ENCODE peak calls at places on chromosomes 4 and X, in five cellular contexts. X, F, N, Q and B are unnamed samples.
A peak's percentile ranks its signal among the peaks of the same experiment; 100 is the strongest.

GRCh38 chr4:84965558-84966381 is 720 bp downstream of the WDFY3 start:
- DNase-seq in F (peak; percentile 64), N (no peak), X (peak; percentile 32), Q (peak; percentile 26), B (no peak)

GRCh38 chrX:18290200-18290599 is 64.3 kb downstream of the SCML2 start:
- DNase-seq in X (no peak), F (no peak), Q (no peak), N (no peak), B (no peak)

GRCh38 chr4:70667710-70668535 is 1.6 kb upstream of the JCHAIN start:
- DNase-seq in Q (no peak), X (no peak), N (no peak), F (no peak), B (no peak)

GRCh38 chrX:15761564-15762191 is 23.6 kb downstream of the CA5B start:
- DNase-seq in N (peak; percentile 4), Q (peak; percentile 46), F (no peak), X (peak; percentile 58), B (no peak)

GRCh38 chr4:76226418-76226817 is 12.8 kb upstream of the SCARB2 start:
- DNase-seq in X (no peak), Q (no peak), F (no peak), N (no peak), B (no peak)

GRCh38 chr4:146638801-146639351 is at the start of gene POU4F2:
- DNase-seq in Q (no peak), X (peak; percentile 56), F (no peak), N (no peak), B (no peak)

GRCh38 chr4:121484633-121485032 is 103.8 kb upstream of the QRFPR start:
- DNase-seq in N (no peak), F (no peak), X (peak; percentile 50), Q (peak; percentile 60), B (no peak)

GRCh38 chr4:41507292-41507933 is 30.5 kb upstream of the LIMCH1 start:
- DNase-seq in F (no peak), N (no peak), Q (peak; percentile 18), X (no peak), B (no peak)

GRCh38 chr4:173258866-173259265 is 75.3 kb downstream of the HMGB2 start:
- DNase-seq in N (no peak), X (no peak), Q (no peak), F (no peak), B (no peak)

GRCh38 chr4:119946359-119946758 is 120.3 kb downstream of the MAD2L1 start:
- DNase-seq in F (no peak), X (no peak), Q (no peak), N (no peak), B (no peak)

GRCh38 chr4:99076292-99076976 is 12.2 kb downstream of the ADH5 start:
- DNase-seq in N (no peak), Q (no peak), F (no peak), X (no peak), B (no peak)

GRCh38 chrX:13367950-13368349 is 48.1 kb upstream of the ATXN3L start:
- DNase-seq in Q (no peak), N (no peak), F (no peak), X (no peak), B (no peak)

GRCh38 chr4:102302762-102303161 is 42.5 kb downstream of the SLC39A8 start:
- DNase-seq in N (no peak), X (no peak), Q (no peak), F (no peak), B (no peak)

GRCh38 chr4:188719794-188720193 is 580.6 kb downstream of the TRIML1 start:
- DNase-seq in F (no peak), N (no peak), X (no peak), Q (no peak), B (no peak)

GRCh38 chrX:8304668-8305067 is 133.6 kb upstream of the VCX2 start:
- DNase-seq in N (no peak), F (no peak), Q (no peak), X (no peak), B (no peak)

GRCh38 chr4:62053974-62054373 is 853.8 kb downstream of the ADGRL3 start:
- DNase-seq in F (no peak), X (no peak), Q (no peak), N (no peak), B (no peak)

GRCh38 chr4:41141910-41142309 is 72.4 kb downstream of the APBB2 start:
- DNase-seq in F (no peak), X (no peak), N (no peak), Q (peak; percentile 29), B (no peak)

GRCh38 chrX:112642349-112642748 is 37.4 kb downstream of the LHFPL1 start:
- DNase-seq in X (peak; percentile 23), F (no peak), N (no peak), Q (peak; percentile 51), B (no peak)

GRCh38 chr4:80336582-80336981 is 1.1 kb downstream of the CFAP299 start:
- DNase-seq in N (no peak), X (peak; percentile 6), F (no peak), Q (peak; percentile 49), B (no peak)

GRCh38 chr4:15744016-15744415 is 34.1 kb upstream of the CD38 start:
- DNase-seq in F (no peak), N (no peak), Q (no peak), X (no peak), B (no peak)

GRCh38 chr4:164304240-164304639 is 449.7 kb upstream of the SMIM31 start:
- DNase-seq in Q (peak; percentile 23), X (peak; percentile 15), F (no peak), N (no peak), B (no peak)

GRCh38 chrX:15202458-15203177 is 67.3 kb downstream of the ASB9 start:
- DNase-seq in F (no peak), X (no peak), N (no peak), Q (peak; percentile 57), B (no peak)

GRCh38 chr4:172725581-172725980 is 443.0 kb upstream of the GALNT7 start:
- DNase-seq in N (no peak), Q (peak; percentile 66), X (no peak), F (no peak), B (no peak)

GRCh38 chrX:128518508-128518907 is 466.3 kb upstream of the ACTRT1 start:
- DNase-seq in X (no peak), Q (peak; percentile 41), N (no peak), F (no peak), B (no peak)

GRCh38 chr4:32745351-32745750 is 2025.2 kb downstream of the PCDH7 start:
- DNase-seq in Q (no peak), F (no peak), N (no peak), X (no peak), B (no peak)

GRCh38 chr4:65943076-65943475 is 272.8 kb upstream of the EPHA5 start:
- DNase-seq in Q (peak; percentile 96), F (no peak), X (no peak), N (no peak), B (no peak)

GRCh38 chr4:1045595-1046201 is 34.3 kb downstream of the FGFRL1 start:
- DNase-seq in Q (no peak), X (no peak), N (no peak), F (peak; percentile 40), B (no peak)

GRCh38 chr4:26003072-26003471 is 89.1 kb downstream of the SMIM20 start:
- DNase-seq in X (no peak), Q (no peak), F (no peak), N (no peak), B (no peak)